ENCODE peak calls at places on chromosomes 11 and 22, in four cellular contexts. Y is fibroblast of lung, C is body of pancreas, K is uterus. F is an unnamed sample.

GRCh38 chr11:763073-763463 is 14.2 kb downstream of the GATD1 start:
- DNase-seq in Y (no peak), K (no peak), C (no peak), F (no peak)

GRCh38 chr11:16789061-16789415 is 50.6 kb downstream of the C11orf58 start:
- DNase-seq in K (no peak), C (no peak), Y (peak), F (no peak)

GRCh38 chr11:115215694-115216615 is 288.3 kb downstream of the CADM1 start:
- DNase-seq in K (no peak), C (no peak), Y (no peak), F (no peak)

GRCh38 chr11:93541884-93542752 is 1.1 kb downstream of the SMCO4 start:
- DNase-seq in K (peak), C (peak), Y (peak), F (no peak)

GRCh38 chr11:12192796-12193514 is 82.6 kb downstream of the MICAL2 start:
- DNase-seq in K (no peak), C (peak), Y (no peak), F (no peak)

GRCh38 chr11:6630632-6631291 is 11.5 kb upstream of the TPP1 start:
- DNase-seq in C (no peak), Y (no peak), K (peak), F (no peak)

GRCh38 chr11:1341928-1342524 is 32.6 kb upstream of the TOLLIP start:
- DNase-seq in C (peak), Y (peak), K (no peak), F (no peak)

GRCh38 chr11:2760196-2760871 is 60.5 kb upstream of the KCNQ1OT1 start:
- DNase-seq in Y (no peak), C (peak), K (no peak), F (no peak)

GRCh38 chr11:13277719-13278619 is at the start of gene BMAL1:
- DNase-seq in C (peak), Y (peak), K (peak), F (no peak)

GRCh38 chr11:68826726-68827125 is 15.0 kb downstream of the CPT1A start:
- DNase-seq in C (no peak), K (no peak), Y (no peak), F (no peak)

GRCh38 chr11:46281374-46281831 is 3.9 kb downstream of the CREB3L1 start:
- DNase-seq in K (peak), Y (peak), C (no peak), F (no peak)
- H3K4me3 ChIP-seq in K (no peak), Y (peak), C (no peak), F (peak)

GRCh38 chr11:65391007-65391406 is 4.6 kb downstream of the FRMD8 start:
- DNase-seq in C (no peak), Y (peak), K (no peak), F (no peak)
- H3K4me3 ChIP-seq in C (no peak), Y (peak), K (no peak), F (peak)

GRCh38 chr22:34917239-34917638 is 148.7 kb upstream of the ISX start:
- DNase-seq in K (peak), Y (no peak), C (no peak), F (no peak)
- H3K4me3 ChIP-seq in K (no peak), Y (no peak), C (no peak), F (no peak)

GRCh38 chr22:40637181-40638150 is 947 bp upstream of the MRTFA start:
- DNase-seq in Y (no peak), K (no peak), C (peak), F (no peak)

GRCh38 chr22:40635940-40636379 is 559 bp downstream of the MRTFA start:
- DNase-seq in K (no peak), Y (no peak), C (peak), F (no peak)

GRCh38 chr22:40635008-40635939 is 1.2 kb downstream of the MRTFA start:
- DNase-seq in Y (peak), C (no peak), K (peak), F (no peak)

GRCh38 chr22:40636380-40637180 is at the start of gene MRTFA:
- DNase-seq in C (peak), K (peak), Y (peak), F (peak)

DNA sequence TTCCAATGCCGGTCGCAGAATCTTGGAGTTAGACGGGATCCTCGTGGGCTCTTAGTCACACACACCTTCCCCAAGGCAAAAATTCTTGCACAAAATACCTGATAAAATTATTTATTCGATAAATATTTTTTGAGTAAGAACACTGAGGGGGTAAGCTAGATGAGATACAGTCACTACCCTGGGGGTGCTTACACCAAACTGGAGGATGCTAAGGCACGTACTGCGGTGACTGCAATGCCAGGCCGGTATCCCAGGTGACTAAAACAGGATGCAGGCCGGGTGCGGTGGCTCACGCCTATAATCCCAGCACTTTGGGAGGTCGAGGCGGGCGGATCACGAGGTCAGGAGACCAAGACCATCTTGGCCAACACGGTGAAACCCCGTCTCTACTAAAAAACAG is 1.7 kb upstream of the MRTFA start:
- DNase-seq in Y (no peak), C (no peak), K (no peak), F (no peak)
- H3K4me3 ChIP-seq in Y (no peak), C (no peak), K (no peak), F (no peak)

DNA sequence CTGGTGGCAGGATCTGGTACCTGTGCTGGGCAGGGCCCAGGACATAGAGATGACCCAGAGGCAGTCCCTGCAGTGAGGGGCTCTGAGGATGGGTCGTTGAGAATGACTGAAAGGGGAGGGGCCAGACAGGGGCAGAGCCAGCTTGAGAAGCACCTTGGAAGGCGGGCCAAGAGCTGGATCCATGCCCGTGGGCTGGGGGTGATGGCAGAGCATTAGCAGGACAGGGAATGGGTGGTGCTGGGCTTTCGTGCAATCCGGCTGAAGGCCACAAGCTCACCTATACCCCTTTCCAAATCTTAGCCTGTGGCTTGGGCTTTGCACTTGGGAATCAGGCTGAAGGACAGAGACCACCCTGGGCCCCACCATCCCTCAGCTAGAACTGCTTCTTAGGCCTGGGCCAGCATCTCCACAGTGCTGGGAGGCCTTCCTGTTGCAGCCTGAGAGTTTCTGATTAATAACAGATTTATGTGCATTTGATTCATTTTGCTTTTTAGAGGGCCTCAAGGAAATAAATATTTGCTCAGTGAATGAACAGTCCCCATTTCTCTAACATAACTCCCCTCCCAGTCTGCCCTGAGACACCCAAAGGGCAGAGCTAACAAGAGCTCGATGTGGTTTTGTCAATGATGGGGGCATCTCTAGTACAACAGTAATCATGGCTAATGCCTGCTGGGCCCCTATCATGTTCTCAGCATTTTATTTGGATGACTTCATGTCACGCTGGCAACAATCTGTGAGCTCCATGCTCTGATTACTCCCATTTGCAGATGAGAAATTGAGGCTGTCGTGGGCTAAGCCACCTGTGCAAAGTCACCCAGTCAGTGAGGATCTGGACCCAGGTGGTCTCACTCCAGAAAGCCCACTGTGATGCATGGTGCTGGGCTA is 39.3 kb downstream of the RIBC2 start:
- DNase-seq in Y (peak), K (no peak), C (no peak), F (no peak)
- H3K4me3 ChIP-seq in Y (no peak), K (no peak), C (no peak), F (no peak)

GRCh38 chr11:27627979-27628378 is 72.3 kb downstream of the BDNF start:
- DNase-seq in K (no peak), Y (no peak), C (no peak), F (no peak)
- H3K4me3 ChIP-seq in K (no peak), Y (no peak), C (no peak), F (no peak)

F was measured in retinal pigment epithelial cell.